ENCODE peak calls at places on chromosomes 4 and X, in six cellular contexts. F is ecto neural progenitor cell; D is CD4-positive, CD25-positive, alpha-beta regulatory T cell; X is GF-D8; O is GM04504; P is substantia nigra. I is an unnamed sample.

GRCh38 chr4:125313497-125313896 is 1.3 kb upstream of the FAT4 start:
- DNase-seq in X (peak), F (peak), O (peak), D (peak), P (no peak), I (no peak)

GRCh38 chr4:123121241-123121907 is 199.0 kb upstream of the NUDT6 start:
- DNase-seq in X (no peak), O (no peak), D (no peak), F (no peak), P (no peak), I (no peak)

GRCh38 chrX:72373136-72373535 is 67.4 kb upstream of the CITED1 start:
- DNase-seq in O (no peak), P (no peak), F (no peak), X (no peak), D (no peak), I (no peak)

GRCh38 chr4:147674073-147674472 is 9.9 kb downstream of the PRMT9 start:
- DNase-seq in F (no peak), X (no peak), P (no peak), O (no peak), D (no peak), I (no peak)

GRCh38 chrX:65635371-65635770 is 32.1 kb upstream of the MSN start:
- DNase-seq in P (no peak), O (no peak), F (no peak), X (no peak), D (no peak), I (no peak)

GRCh38 chr4:124121511-124121934 is 591.0 kb downstream of the ANKRD50 start:
- DNase-seq in F (no peak), O (no peak), D (no peak), P (no peak), X (no peak), I (no peak)

GRCh38 chrX:87517571-87518141 is at the start of gene KLHL4:
- DNase-seq in F (peak), O (no peak), P (no peak), D (no peak), X (no peak), I (no peak)

GRCh38 chrX:13373027-13373806 is 53.4 kb upstream of the ATXN3L start:
- DNase-seq in D (no peak), P (no peak), O (no peak), F (no peak), X (no peak), I (no peak)

GRCh38 chrX:9905288-9905687 is 61.9 kb upstream of the CLDN34 start:
- DNase-seq in X (no peak), F (no peak), D (no peak), O (no peak), P (no peak), I (no peak)

GRCh38 chr4:184699941-184700340 is 34.0 kb downstream of the CENPU start:
- DNase-seq in P (no peak), F (no peak), D (no peak), X (no peak), O (no peak), I (no peak)

GRCh38 chr4:110091426-110091825 is 107.0 kb downstream of the ELOVL6 start:
- DNase-seq in F (no peak), P (no peak), X (no peak), O (no peak), D (no peak), I (no peak)

GRCh38 chr4:126405369-126405982 is 1090.7 kb downstream of the FAT4 start:
- DNase-seq in X (no peak), P (no peak), F (no peak), O (no peak), D (no peak), I (no peak)

GRCh38 chrX:155745792-155746191 is 133.0 kb upstream of the TMLHE start:
- DNase-seq in D (no peak), O (no peak), F (no peak), X (no peak), P (no peak), I (no peak)

GRCh38 chr4:102525099-102525498 is 23.9 kb downstream of the NFKB1 start:
- DNase-seq in P (no peak), O (no peak), X (peak), F (no peak), D (no peak), I (no peak)

GRCh38 chr4:125187221-125187620 is 127.5 kb upstream of the FAT4 start:
- DNase-seq in O (peak), D (no peak), F (no peak), X (no peak), P (no peak), I (no peak)

GRCh38 chrX:76420237-76420636 is 7.3 kb upstream of the MAGEE1 start:
- DNase-seq in F (no peak), D (no peak), O (no peak), X (no peak), P (no peak), I (no peak)

GRCh38 chr4:123319639-123320038 is 77.0 kb upstream of the SPRY1 start:
- DNase-seq in D (no peak), P (no peak), F (no peak), X (no peak), O (no peak), I (no peak)

GRCh38 chr4:77618383-77619241 is 13.0 kb downstream of the CXCL13 start:
- DNase-seq in O (peak), X (no peak), D (peak), P (peak), F (peak), I (peak)

GRCh38 chr4:58749206-58749605 is 1639.0 kb upstream of the IGFBP7 start:
- DNase-seq in F (no peak), P (no peak), O (no peak), X (no peak), D (no peak), I (no peak)

GRCh38 chr4:153248641-153249198 is 44.5 kb downstream of the TRIM2 start:
- DNase-seq in X (no peak), F (no peak), P (no peak), O (no peak), D (no peak), I (no peak)

GRCh38 chr4:94548571-94548970 is 96.8 kb downstream of the PDLIM5 start:
- DNase-seq in D (peak), O (peak), F (no peak), X (no peak), P (no peak), I (no peak)

GRCh38 chr4:8310306-8310705 is 40.8 kb downstream of the HTRA3 start:
- DNase-seq in O (no peak), P (no peak), D (no peak), X (no peak), F (no peak), I (no peak)

GRCh38 chr4:147924604-147925412 is 192.9 kb downstream of the ARHGAP10 start:
- DNase-seq in O (peak), F (peak), D (peak), P (peak), X (no peak), I (no peak)